ENCODE peak calls at places on chromosomes 5 and 9, in seven cellular contexts. G, F, H, K, Y, C and T are unnamed samples.
A peak's percentile ranks its signal among the peaks of the same experiment; 100 is the strongest.

GRCh38 chr5:127957183-127957582 is 126.4 kb upstream of the SLC12A2 start:
- DNase-seq in F (no peak), K (peak; percentile 18), Y (no peak), G (no peak), C (peak; percentile 72), H (no peak), T (no peak)

GRCh38 chr5:112878760-112879159 is 17.7 kb downstream of the SRP19 start:
- DNase-seq in K (no peak), Y (no peak), C (peak; percentile 46), F (no peak), H (no peak), G (peak; percentile 38), T (no peak)

GRCh38 chr9:74960548-74960947 is 7.8 kb upstream of the C9orf40 start:
- DNase-seq in C (peak; percentile 79), Y (no peak), H (no peak), F (no peak), G (no peak), K (no peak), T (peak; percentile 27)

GRCh38 chr5:143220748-143221211 is 182.7 kb downstream of the NR3C1 start:
- DNase-seq in Y (no peak), H (no peak), K (no peak), C (no peak), F (no peak), G (no peak), T (no peak)

GRCh38 chr5:37667430-37667829 is 172.4 kb downstream of the GDNF start:
- DNase-seq in H (no peak), K (no peak), F (no peak), G (no peak), Y (no peak), C (no peak), T (no peak)

GRCh38 chr5:181203842-181204560 is 995 bp downstream of the TRIM7 start:
- DNase-seq in K (no peak), G (peak; percentile 55), C (no peak), H (no peak), Y (no peak), F (no peak), T (no peak)

GRCh38 chr5:127192150-127192549 is 98.4 kb upstream of the MEGF10 start:
- DNase-seq in F (no peak), Y (no peak), C (no peak), G (no peak), K (no peak), H (no peak), T (no peak)

GRCh38 chr5:142841511-142842255 is 71.5 kb downstream of the ARHGAP26 start:
- DNase-seq in C (peak; percentile 34), K (peak; percentile 73), F (peak; percentile 36), Y (no peak), H (peak; percentile 78), G (no peak), T (no peak)

GRCh38 chr5:34899066-34899465 is 16.2 kb downstream of the RAD1 start:
- DNase-seq in H (no peak), G (no peak), Y (no peak), K (no peak), F (no peak), C (no peak), T (no peak)

GRCh38 chr5:14199902-14200301 is 56.8 kb downstream of the TRIO start:
- DNase-seq in C (no peak), Y (no peak), H (peak; percentile 47), F (peak; percentile 65), G (no peak), K (no peak), T (no peak)

GRCh38 chr5:155700333-155700732 is 626.6 kb upstream of the SGCD start:
- DNase-seq in F (no peak), Y (no peak), C (no peak), K (no peak), H (no peak), G (no peak), T (no peak)

GRCh38 chr5:90289837-90290236 is 119.7 kb downstream of the CETN3 start:
- DNase-seq in Y (no peak), G (no peak), C (no peak), H (no peak), F (no peak), K (no peak), T (no peak)

GRCh38 chr5:147561435-147561834 is 51.6 kb upstream of the DPYSL3 start:
- DNase-seq in C (no peak), G (no peak), Y (no peak), F (no peak), K (no peak), H (no peak), T (no peak)

GRCh38 chr9:108057421-108058136 is 568.0 kb upstream of the KLF4 start:
- DNase-seq in C (peak; percentile 98), F (peak; percentile 62), G (no peak), H (no peak), Y (no peak), K (peak; percentile 59), T (no peak)

GRCh38 chr5:56534102-56534501 is 281.2 kb upstream of the MAP3K1 start:
- DNase-seq in H (no peak), G (peak; percentile 24), Y (no peak), F (no peak), C (no peak), K (no peak), T (no peak)

GRCh38 chr9:12604154-12604825 is 88.9 kb upstream of the TYRP1 start:
- DNase-seq in G (no peak), Y (no peak), K (no peak), C (no peak), F (no peak), H (peak; percentile 22), T (no peak)

GRCh38 chr5:136006164-136006563 is 22.6 kb upstream of the TGFBI start:
- DNase-seq in K (no peak), C (peak; percentile 87), F (no peak), H (no peak), Y (no peak), G (no peak), T (peak; percentile 32)

GRCh38 chr5:958701-959571 is 49.7 kb upstream of the NKD2 start:
- DNase-seq in G (peak; percentile 69), F (peak; percentile 40), C (peak; percentile 54), Y (peak; percentile 70), K (peak; percentile 83), H (no peak), T (no peak)

GRCh38 chr5:129063483-129064136 is 30.9 kb upstream of the ISOC1 start:
- DNase-seq in G (no peak), F (no peak), Y (no peak), C (no peak), H (no peak), K (no peak), T (no peak)

GRCh38 chr5:74216012-74216411 is 424.5 kb downstream of the ENC1 start:
- DNase-seq in Y (no peak), C (no peak), H (no peak), F (no peak), G (no peak), K (no peak), T (no peak)

GRCh38 chr5:74206571-74207550 is 433.7 kb downstream of the ENC1 start:
- DNase-seq in Y (no peak), C (peak; percentile 78), G (no peak), H (peak; percentile 34), F (peak; percentile 77), K (peak; percentile 55), T (peak; percentile 89)

GRCh38 chr5:74209566-74209965 is 431.0 kb downstream of the ENC1 start:
- DNase-seq in H (no peak), Y (no peak), G (no peak), F (no peak), K (no peak), C (peak; percentile 47), T (no peak)

GRCh38 chr5:74212336-74212735 is 428.2 kb downstream of the ENC1 start:
- DNase-seq in H (no peak), Y (no peak), C (peak; percentile 30), G (peak; percentile 19), K (no peak), F (no peak), T (no peak)
- TF ChIP-seq CTCF in H (no peak), Y (no peak), C (peak; percentile 53), G (peak; percentile 53), K (no peak), F (no peak), T (no peak)

GRCh38 chr5:178626484-178627258 is at the start of gene CLK4:
- DNase-seq in G (peak; percentile 98), K (peak; percentile 96), H (peak; percentile 97), C (peak; percentile 93), Y (peak; percentile 100), F (peak; percentile 96), T (peak; percentile 93)
- TF ChIP-seq POLR2A in G (peak; percentile 95), K (peak; percentile 80), H (peak; percentile 79), C (peak; percentile 73), Y (peak; percentile 54), F (peak; percentile 59), T (no peak)

GRCh38 chr9:133041958-133042357 is 11.2 kb downstream of the GTF3C5 start:
- DNase-seq in K (no peak), C (no peak), F (no peak), Y (no peak), G (no peak), H (no peak), T (no peak)

GRCh38 chr9:133044125-133044524 is 13.3 kb downstream of the GTF3C5 start:
- DNase-seq in G (no peak), K (no peak), F (no peak), Y (no peak), H (no peak), C (no peak), T (no peak)

GRCh38 chr9:133042676-133043075 is 11.9 kb downstream of the GTF3C5 start:
- DNase-seq in H (no peak), C (no peak), G (no peak), K (no peak), Y (no peak), F (no peak), T (no peak)

GRCh38 chr9:133044661-133045060 is 13.9 kb downstream of the GTF3C5 start:
- DNase-seq in Y (no peak), F (no peak), G (no peak), H (no peak), K (no peak), C (no peak), T (no peak)

GRCh38 chr9:133043449-133044035 is 12.7 kb downstream of the GTF3C5 start:
- DNase-seq in G (no peak), H (no peak), K (no peak), F (no peak), C (no peak), Y (no peak), T (no peak)
- TF ChIP-seq CTCF in G (no peak), H (no peak), K (no peak), F (no peak), C (no peak), Y (no peak), T (no peak)

GRCh38 chr9:120578614-120579013 is 1.4 kb downstream of the CDK5RAP2 start:
- DNase-seq in H (no peak), Y (no peak), C (no peak), F (no peak), G (no peak), K (no peak), T (no peak)

GRCh38 chr9:120580591-120580896 is 577 bp upstream of the CDK5RAP2 start:
- DNase-seq in K (no peak), G (no peak), Y (no peak), F (no peak), H (no peak), C (no peak), T (no peak)

GRCh38 chr9:120583958-120584369 is 4.0 kb upstream of the CDK5RAP2 start:
- DNase-seq in C (peak; percentile 93), K (no peak), G (peak; percentile 63), H (peak; percentile 33), F (no peak), Y (no peak), T (peak; percentile 51)

GRCh38 chr9:120579139-120579749 is 723 bp downstream of the CDK5RAP2 start:
- DNase-seq in Y (no peak), K (no peak), G (peak; percentile 50), C (no peak), H (no peak), F (no peak), T (no peak)

GRCh38 chr9:120579750-120580590 is at the start of gene CDK5RAP2:
- DNase-seq in H (peak; percentile 96), F (peak; percentile 95), G (peak; percentile 92), C (peak; percentile 98), K (peak; percentile 94), Y (peak; percentile 98), T (peak; percentile 98)
- TF ChIP-seq POLR2A in H (peak; percentile 51), F (no peak), G (peak; percentile 78), C (peak; percentile 63), K (no peak), Y (no peak), T (no peak)